ENCODE peak calls at places on chromosomes 16 and 17, in six cellular contexts. V is upper lobe of left lung; N is HEK293T; P is GF-D8; G is effector CD4-positive, alpha-beta T cell; L is stimulated activated CD4-positive, alpha-beta T cell treated with anti-CD3 and anti-CD28 coated beads, Interleukin-4, amount 100 ng/mL, for 24 hours. A is an unnamed sample.

GRCh38 chr16:88830783-88831182 is 19.1 kb upstream of the APRT start:
- DNase-seq in V (no peak), N (no peak), P (no peak), G (no peak), L (no peak), A (no peak)

GRCh38 chr17:5513610-5514009 is 27.2 kb downstream of the MIS12 start:
- DNase-seq in V (no peak), N (no peak), P (peak), G (no peak), L (no peak), A (no peak)

GRCh38 chr17:82200743-82201497 is 11.7 kb downstream of the CCDC57 start:
- DNase-seq in V (no peak), N (no peak), P (peak), G (peak), L (peak), A (no peak)

GRCh38 chr17:3029213-3029913 is 34.0 kb downstream of the OR1D5 start:
- DNase-seq in V (no peak), N (no peak), P (no peak), G (no peak), L (no peak), A (no peak)

GRCh38 chr17:40475234-40476210 is 25.9 kb downstream of the TNS4 start:
- DNase-seq in V (no peak), N (no peak), P (no peak), G (no peak), L (no peak), A (no peak)

GRCh38 chr17:61699694-61700093 is 108.7 kb upstream of the NACA2 start:
- DNase-seq in V (no peak), N (no peak), P (no peak), G (no peak), L (no peak), A (no peak)

GRCh38 chr17:18157354-18157985 is 26.2 kb upstream of the ALKBH5 start:
- DNase-seq in V (no peak), N (no peak), P (no peak), G (no peak), L (no peak), A (no peak)

GRCh38 chr16:4385789-4386451 is 14.3 kb downstream of the VASN start:
- DNase-seq in V (no peak), N (no peak), P (no peak), G (no peak), L (no peak), A (no peak)

GRCh38 chr17:49616546-49617205 is 41.0 kb downstream of the NXPH3 start:
- DNase-seq in V (no peak), N (no peak), P (no peak), G (no peak), L (no peak), A (no peak)

GRCh38 chr17:7886227-7887037 is 2.2 kb upstream of the CHD3 start:
- DNase-seq in V (peak), N (peak), P (no peak), G (peak), L (peak), A (peak)

GRCh38 chr16:56614549-56614991 is 6.2 kb downstream of the MT2A start:
- DNase-seq in V (no peak), N (no peak), P (no peak), G (no peak), L (peak), A (no peak)

GRCh38 chr16:48164907-48165715 is 9.3 kb upstream of the ABCC12 start:
- DNase-seq in V (peak), N (peak), P (no peak), G (peak), L (peak), A (peak)

GRCh38 chr17:58818654-58819053 is 63.0 kb downstream of the PPM1E start:
- DNase-seq in V (peak), N (no peak), P (no peak), G (no peak), L (no peak), A (no peak)

GRCh38 chr16:83363521-83363920 is 444.3 kb upstream of the HSBP1 start:
- DNase-seq in V (no peak), N (no peak), P (no peak), G (no peak), L (no peak), A (no peak)

GRCh38 chr17:48429638-48430586 is at the start of gene SKAP1:
- DNase-seq in V (no peak), N (no peak), P (no peak), G (peak), L (peak), A (no peak)

GRCh38 chr16:63742150-63742549 is 1379.7 kb downstream of the CDH11 start:
- DNase-seq in V (no peak), N (no peak), P (no peak), G (no peak), L (no peak), A (no peak)

GRCh38 chr16:80614908-80615696 is 74.3 kb downstream of the DYNLRB2 start:
- DNase-seq in V (no peak), N (peak), P (no peak), G (no peak), L (no peak), A (no peak)

GRCh38 chr16:79599256-79599836 is 1.2 kb downstream of the MAF start:
- DNase-seq in V (no peak), N (no peak), P (no peak), G (no peak), L (peak), A (peak)

GRCh38 chr17:37570527-37571093 is 38.6 kb downstream of the SYNRG start:
- DNase-seq in V (peak), N (peak), P (no peak), G (no peak), L (peak), A (peak)

GRCh38 chr16:70735141-70735979 is 49.5 kb upstream of the MTSS2 start:
- DNase-seq in V (no peak), N (no peak), P (no peak), G (no peak), L (no peak), A (no peak)

GRCh38 chr17:50642071-50642721 is 7.5 kb downstream of the ABCC3 start:
- DNase-seq in V (no peak), N (no peak), P (no peak), G (no peak), L (no peak), A (no peak)

GRCh38 chr16:1708768-1709180 is 2.8 kb downstream of the MAPK8IP3 start:
- DNase-seq in V (no peak), N (peak), P (no peak), G (no peak), L (no peak), A (no peak)

GRCh38 chr16:46961373-46962353 is 11.8 kb downstream of the DNAJA2 start:
- DNase-seq in V (no peak), N (no peak), P (peak), G (peak), L (peak), A (no peak)

GRCh38 chr17:19533718-19534561 is at the start of gene SLC47A1:
- DNase-seq in V (peak), N (peak), P (no peak), G (no peak), L (peak), A (peak)

GRCh38 chr17:50681260-50682200 is 26.2 kb downstream of the ANKRD40 start:
- DNase-seq in V (peak), N (peak), P (peak), G (no peak), L (no peak), A (peak)

GRCh38 chr17:69154267-69154666 is 12.6 kb upstream of the ABCA6 start:
- DNase-seq in V (no peak), N (no peak), P (no peak), G (no peak), L (no peak), A (no peak)